ENCODE peak calls at places on chromosomes 1 and 21, in seven cellular contexts. Z is Caki2; G is fibroblast of mammary gland; J is aorta; W is activated T-cell treated with anti-CD3 and anti-CD28 coated beads, Interleukin-2, amount 50 U/mL, for 72 hours; N is GM04503; A is G401. O is an unnamed sample.

GRCh38 chr1:3313579-3313955 is 140.9 kb upstream of the ARHGEF16 start:
- DNase-seq in W (no peak), N (peak), A (peak), Z (no peak), J (peak), G (peak), O (no peak)

GRCh38 chr21:41369105-41369914 is 7.5 kb downstream of the MX2 start:
- DNase-seq in G (peak), J (no peak), W (peak), Z (no peak), A (no peak), N (no peak), O (no peak)

GRCh38 chr21:26851109-26851944 is 6.1 kb upstream of the ADAMTS1 start:
- DNase-seq in G (no peak), J (no peak), N (no peak), W (no peak), A (no peak), Z (no peak), O (no peak)

GRCh38 chr1:67459068-67459467 is 28.9 kb upstream of the SERBP1 start:
- DNase-seq in Z (no peak), G (no peak), W (peak), J (no peak), A (no peak), N (no peak), O (no peak)

GRCh38 chr1:223765036-223765718 is 52.8 kb downstream of the CAPN2 start:
- DNase-seq in N (no peak), J (no peak), A (peak), G (no peak), W (no peak), Z (peak), O (no peak)

GRCh38 chr1:232655041-232655745 is 25.3 kb upstream of the SIPA1L2 start:
- DNase-seq in G (no peak), J (no peak), Z (no peak), A (no peak), N (no peak), W (no peak), O (no peak)

GRCh38 chr1:58290685-58291372 is 255.7 kb downstream of the OMA1 start:
- DNase-seq in W (no peak), G (peak), J (no peak), A (no peak), Z (peak), N (no peak), O (peak)

GRCh38 chr1:110087812-110088738 is 17.6 kb upstream of the ALX3 start:
- DNase-seq in Z (peak), G (peak), W (peak), A (peak), J (no peak), N (no peak), O (peak)

GRCh38 chr1:117638759-117639158 is 32.9 kb downstream of the TENT5C start:
- DNase-seq in N (no peak), Z (no peak), A (no peak), J (no peak), G (no peak), W (no peak), O (no peak)

GRCh38 chr1:198271467-198271866 is 114.7 kb downstream of the NEK7 start:
- DNase-seq in Z (no peak), G (no peak), J (no peak), W (no peak), N (no peak), A (no peak), O (no peak)

GRCh38 chr1:154171222-154171583 is 16.3 kb upstream of the NUP210L start:
- DNase-seq in Z (no peak), N (no peak), J (no peak), A (no peak), G (no peak), W (no peak), O (no peak)

GRCh38 chr1:147673816-147674215 is 3.5 kb upstream of the ACP6 start:
- DNase-seq in A (no peak), W (no peak), G (no peak), J (no peak), N (no peak), Z (no peak), O (no peak)

GRCh38 chr1:59687081-59687480 is 127.7 kb upstream of the HOOK1 start:
- DNase-seq in W (no peak), A (no peak), N (no peak), G (no peak), Z (no peak), J (no peak), O (no peak)

GRCh38 chr1:205376739-205377138 is 20.0 kb upstream of the KLHDC8A start:
- DNase-seq in J (no peak), W (no peak), N (no peak), A (no peak), Z (peak), G (peak), O (no peak)

GRCh38 chr21:45747802-45748445 is 104.4 kb downstream of the PCBP3 start:
- DNase-seq in Z (peak), G (peak), J (no peak), N (peak), A (peak), W (no peak), O (peak)

GRCh38 chr1:12618661-12619395 is 818 bp upstream of the DHRS3 start:
- DNase-seq in Z (peak), N (no peak), J (peak), G (peak), A (no peak), W (peak), O (peak)

GRCh38 chr1:147785794-147786506 is 25.5 kb upstream of the GJA5 start:
- DNase-seq in Z (no peak), N (peak), A (no peak), G (no peak), J (no peak), W (no peak), O (no peak)

GRCh38 chr1:148315081-148315811 is 163.2 kb upstream of the NBPF11 start:
- DNase-seq in G (peak), W (peak), Z (no peak), J (no peak), N (no peak), A (no peak), O (no peak)

GRCh38 chr21:26389971-26390641 is 183.0 kb downstream of the CYYR1 start:
- DNase-seq in A (peak), G (peak), Z (peak), J (no peak), N (no peak), W (no peak), O (peak)